ENCODE peak calls at places on chromosomes 4 and X, in five cellular contexts. J is astrocyte of the cerebellum, U is caudate nucleus, V is neural crest cell, F is cardiac fibroblast. Z is an unnamed sample.

GRCh38 chr4:169158046-169158445 is 112.7 kb downstream of the SH3RF1 start:
- DNase-seq in F (peak), U (no peak), J (no peak), V (no peak), Z (no peak)

GRCh38 chr4:56414135-56414675 is 21.2 kb downstream of the PPAT start:
- DNase-seq in V (no peak), J (no peak), F (no peak), U (no peak), Z (peak)

GRCh38 chr4:16758816-16759215 is 139.6 kb downstream of the LDB2 start:
- DNase-seq in J (no peak), F (no peak), U (no peak), V (no peak), Z (no peak)

GRCh38 chr4:183635737-183636136 is 23.2 kb downstream of the RWDD4 start:
- DNase-seq in F (no peak), U (no peak), J (no peak), V (no peak), Z (no peak)

GRCh38 chr4:38230121-38230728 is 270.0 kb downstream of the PTTG2 start:
- DNase-seq in U (no peak), V (no peak), J (no peak), F (no peak), Z (no peak)

GRCh38 chr4:40194602-40195161 is 2.1 kb upstream of the RHOH start:
- DNase-seq in V (no peak), F (no peak), J (no peak), U (no peak), Z (peak)

GRCh38 chr4:140223056-140223810 is 69.2 kb upstream of the MAML3 start:
- DNase-seq in U (no peak), F (peak), J (no peak), V (no peak), Z (no peak)

GRCh38 chrX:94178145-94178790 is 504.3 kb downstream of the FAM133A start:
- DNase-seq in F (peak), V (no peak), J (no peak), U (no peak), Z (peak)

GRCh38 chrX:152904151-152905080 is 6.5 kb downstream of the ZNF185 start:
- DNase-seq in F (peak), U (no peak), J (no peak), V (peak), Z (peak)

GRCh38 chr4:32117696-32118095 is 1397.5 kb downstream of the PCDH7 start:
- DNase-seq in F (no peak), U (no peak), V (no peak), J (no peak), Z (peak)

GRCh38 chr4:164210377-164210776 is 543.6 kb upstream of the SMIM31 start:
- DNase-seq in F (no peak), J (no peak), U (no peak), V (no peak), Z (no peak)

GRCh38 chr4:186634591-186635128 is 79.3 kb upstream of the MTNR1A start:
- DNase-seq in U (no peak), V (no peak), J (no peak), F (no peak), Z (no peak)

GRCh38 chr4:3417448-3417847 is 24.3 kb upstream of the HGFAC start:
- DNase-seq in U (no peak), F (no peak), V (no peak), J (no peak), Z (no peak)

GRCh38 chr4:142452132-142452855 is 393.8 kb downstream of the INPP4B start:
- DNase-seq in F (peak), J (no peak), V (no peak), U (no peak), Z (no peak)

GRCh38 chr4:42344260-42344659 is 53.0 kb upstream of the SHISA3 start:
- DNase-seq in V (no peak), J (no peak), F (no peak), U (no peak), Z (no peak)

GRCh38 chr4:137676357-137676998 is 144.2 kb upstream of the PCDH18 start:
- DNase-seq in F (no peak), U (no peak), V (no peak), J (no peak), Z (no peak)

GRCh38 chrX:41542151-41542935 is 95.2 kb downstream of the NYX start:
- DNase-seq in U (no peak), F (peak), J (no peak), V (no peak), Z (peak)

GRCh38 chr4:142777045-142777743 is 68.9 kb downstream of the INPP4B start:
- DNase-seq in U (no peak), J (no peak), F (no peak), V (no peak), Z (no peak)

GRCh38 chrX:41921492-41922124 is 1.7 kb downstream of the CASK start:
- DNase-seq in U (no peak), F (peak), J (no peak), V (no peak), Z (no peak)

GRCh38 chr4:51836531-51836930 is 6.4 kb upstream of the DCUN1D4 start:
- DNase-seq in J (no peak), F (peak), V (no peak), U (no peak), Z (no peak)

GRCh38 chr4:89110541-89110985 is 770 bp upstream of the TIGD2 start:
- DNase-seq in U (peak), V (no peak), F (no peak), J (no peak), Z (peak)

GRCh38 chrX:27883468-27884092 is 75.8 kb downstream of the MAGEB10 start:
- DNase-seq in J (no peak), U (no peak), F (no peak), V (no peak), Z (no peak)

GRCh38 chrX:106932492-106932923 is 12.3 kb downstream of the CLDN2 start:
- DNase-seq in V (no peak), F (peak), U (no peak), J (no peak), Z (no peak)

GRCh38 chr4:81465668-81466357 is 5.9 kb downstream of the RASGEF1B start:
- DNase-seq in U (no peak), J (no peak), F (no peak), V (no peak), Z (no peak)

GRCh38 chr4:67928547-67928946 is 34.7 kb downstream of the TMPRSS11A start:
- DNase-seq in J (no peak), U (no peak), F (no peak), V (no peak), Z (no peak)

GRCh38 chr4:150579591-150580234 is 2.2 kb upstream of the MAB21L2 start:
- DNase-seq in U (no peak), J (no peak), V (peak), F (peak), Z (no peak)

GRCh38 chr4:150224896-150225591 is 146.8 kb downstream of the DCLK2 start:
- DNase-seq in F (peak), V (no peak), U (no peak), J (peak), Z (no peak)

GRCh38 chr4:4415806-4416805 is 29.2 kb downstream of the NSG1 start:
- DNase-seq in J (no peak), V (no peak), U (no peak), F (no peak), Z (no peak)

GRCh38 chr4:58732973-58733372 is 1622.8 kb upstream of the IGFBP7 start:
- DNase-seq in V (no peak), F (no peak), U (no peak), J (no peak), Z (peak)